ENCODE peak calls at places on chromosomes 5 and 9, in four cellular contexts. U, Z, C and K are unnamed samples.

GRCh38 chr5:76256116-76256889 is 146.8 kb upstream of the IQGAP2 start:
- DNase-seq in U (peak; percentile 73), Z (peak; percentile 62), C (no peak), K (no peak)

GRCh38 chr9:133788045-133788818 is 50.1 kb upstream of the SARDH start:
- DNase-seq in U (no peak), Z (no peak), C (peak; percentile 67), K (peak; percentile 44)

GRCh38 chr5:117833666-117834065 is 1154.7 kb downstream of the DTWD2 start:
- DNase-seq in U (no peak), Z (no peak), C (no peak), K (no peak)

GRCh38 chr5:102048940-102049339 is 247.1 kb downstream of the SLCO4C1 start:
- DNase-seq in U (no peak), Z (no peak), C (no peak), K (no peak)

GRCh38 chr9:75615284-75615683 is 275.2 kb upstream of the PCSK5 start:
- DNase-seq in U (no peak), Z (peak; percentile 1), C (no peak), K (no peak)

GRCh38 chr5:14669975-14670374 is 5.5 kb downstream of the OTULIN start:
- DNase-seq in U (no peak), Z (peak; percentile 88), C (no peak), K (no peak)

GRCh38 chr5:52837591-52838001 is 49.9 kb downstream of the ITGA1 start:
- DNase-seq in U (no peak), Z (no peak), C (no peak), K (no peak)

GRCh38 chr5:103425686-103426454 is 136.7 kb downstream of the NUDT12 start:
- DNase-seq in U (no peak), Z (no peak), C (no peak), K (no peak)

GRCh38 chr9:38235244-38235643 is 157.3 kb upstream of the ALDH1B1 start:
- DNase-seq in U (no peak), Z (no peak), C (peak; percentile 23), K (no peak)

GRCh38 chr5:132060501-132061161 is at the start of gene IL3:
- DNase-seq in U (peak; percentile 5), Z (no peak), C (no peak), K (no peak)

GRCh38 chr9:69798737-69799136 is 21.9 kb upstream of the CFAP95 start:
- DNase-seq in U (no peak), Z (peak; percentile 55), C (no peak), K (no peak)

GRCh38 chr5:144028644-144029043 is 141.8 kb downstream of the YIPF5 start:
- DNase-seq in U (no peak), Z (peak; percentile 6), C (no peak), K (no peak)

GRCh38 chr9:21835111-21835510 is 32.7 kb downstream of the MTAP start:
- DNase-seq in U (no peak), Z (no peak), C (no peak), K (no peak)

GRCh38 chr5:172042183-172042582 is 35.7 kb upstream of the FBXW11 start:
- DNase-seq in U (no peak), Z (no peak), C (peak; percentile 38), K (no peak)

GRCh38 chr5:6715758-6716633 is 2.8 kb downstream of the TENT4A start:
- DNase-seq in U (no peak), Z (no peak), C (no peak), K (no peak)

GRCh38 chr9:121328876-121329681 is 41.0 kb downstream of the STOM start:
- DNase-seq in U (no peak), Z (no peak), C (peak; percentile 35), K (no peak)

GRCh38 chr5:91464886-91465646 is 81.9 kb upstream of the ARRDC3 start:
- DNase-seq in U (no peak), Z (no peak), C (no peak), K (no peak)

GRCh38 chr5:138315751-138316278 is 15.8 kb downstream of the CDC25C start:
- DNase-seq in U (no peak), Z (no peak), C (peak; percentile 53), K (no peak)

GRCh38 chr9:116163293-116164055 is 9.9 kb downstream of the PAPPA start:
- DNase-seq in U (no peak), Z (no peak), C (no peak), K (peak; percentile 41)
- TF ChIP-seq CTCF in U (no peak), Z (peak; percentile 52), C (no peak), K (peak; percentile 49)

DNA sequence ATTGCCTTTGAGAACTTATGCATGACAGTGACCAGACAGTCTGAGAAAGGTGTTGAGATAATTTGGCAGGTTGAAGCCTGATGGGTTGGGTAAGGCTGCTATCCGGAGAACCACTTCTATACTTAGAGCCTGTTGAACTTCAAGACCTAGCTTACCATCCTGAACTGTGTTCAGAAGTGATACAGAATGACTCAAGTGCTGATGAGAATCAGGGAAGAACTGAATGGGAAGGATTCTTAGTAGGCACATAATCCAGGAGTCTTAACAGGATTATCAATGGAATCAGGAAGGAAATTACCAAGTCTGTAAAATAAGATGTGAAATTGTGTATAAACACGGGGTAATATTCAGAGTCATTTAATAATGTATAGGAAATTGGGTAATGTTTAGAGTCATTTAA is 9.0 kb upstream of the PAPPA start:
- DNase-seq in U (no peak), Z (peak; percentile 57), C (no peak), K (no peak)
- H3K27ac ChIP-seq in U (no peak overlapping the region), Z (peak overlapping the region; percentile 40), C (no peak overlapping the region), K (no peak overlapping the region)

DNA sequence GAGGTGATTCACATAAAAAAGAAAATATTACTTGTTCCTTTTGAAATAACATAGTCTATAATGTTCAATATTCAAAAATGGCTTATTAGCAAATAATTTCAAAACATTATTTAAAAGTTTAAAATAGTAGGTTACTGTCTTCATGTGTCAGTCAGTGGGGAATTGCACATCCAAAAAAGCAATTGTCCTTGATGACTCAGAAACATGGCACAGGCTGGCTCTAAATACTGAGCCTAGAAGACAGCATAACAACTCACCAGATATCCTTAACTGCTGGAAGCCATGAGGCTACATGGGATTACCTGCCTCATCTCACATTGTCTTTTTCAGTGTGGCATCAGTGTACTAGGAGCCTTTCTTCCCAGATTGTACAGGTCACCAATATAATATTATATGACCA is 439.5 kb upstream of the RGMB start:
- DNase-seq in U (no peak), Z (no peak), C (no peak), K (no peak)
- H3K4me3 ChIP-seq in U (no peak overlapping the region), Z (no peak overlapping the region), C (no peak overlapping the region), K (no peak overlapping the region)

GRCh38 chr9:7347556-7347955 is 452.0 kb downstream of the DMAC1 start:
- DNase-seq in U (no peak), Z (no peak), C (no peak), K (no peak)
- TF ChIP-seq CTCF in U (no peak), Z (no peak), C (no peak), K (no peak)

DNA sequence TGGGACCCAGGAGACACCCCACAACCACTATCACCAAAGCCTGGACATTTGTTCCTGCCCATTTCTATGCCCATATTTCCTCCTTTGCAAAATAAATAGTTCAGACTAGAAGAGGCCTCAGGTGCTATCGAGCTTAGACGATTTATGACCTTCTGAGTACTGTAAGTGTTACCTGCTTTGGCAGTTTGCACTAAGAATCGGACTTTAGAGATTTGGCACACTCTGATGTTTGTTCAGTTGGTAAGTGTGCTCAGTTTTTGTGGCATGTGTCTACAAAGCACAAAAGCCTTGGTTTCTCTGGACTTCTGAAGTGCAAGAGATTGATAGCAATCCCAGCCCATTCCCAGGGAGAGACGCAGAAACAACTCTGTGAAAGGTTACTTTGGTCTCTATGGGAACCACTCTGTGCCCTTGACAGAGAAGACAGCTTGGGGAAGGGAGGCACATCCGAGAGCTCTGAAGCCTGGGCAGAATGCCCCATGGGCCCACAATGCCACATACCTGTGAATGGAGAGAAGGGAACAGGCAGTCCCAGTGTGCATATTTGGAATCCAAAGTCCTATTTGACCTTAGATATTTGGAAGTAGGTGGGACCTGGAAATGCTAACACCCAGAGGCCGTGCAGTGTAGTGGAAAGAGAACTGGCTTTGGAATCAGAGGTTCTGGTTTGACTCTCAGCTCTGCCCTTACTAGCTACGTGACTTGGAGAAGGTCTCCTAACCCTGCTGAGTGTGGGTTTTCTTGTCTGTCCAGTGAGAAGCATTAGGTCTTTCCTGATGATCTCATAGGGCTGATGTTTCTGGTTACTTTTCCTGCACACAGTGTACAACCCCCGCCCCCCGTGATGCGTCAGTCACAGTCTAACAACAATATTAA is 194.3 kb upstream of the VLDLR start:
- DNase-seq in U (peak; percentile 34), Z (peak; percentile 28), C (no peak), K (no peak)
- H3K27ac ChIP-seq in U (no peak overlapping the region), Z (no peak overlapping the region), C (no peak overlapping the region), K (no peak overlapping the region)

GRCh38 chr5:146731909-146732659 is 146.5 kb downstream of the PPP2R2B start:
- DNase-seq in U (no peak), Z (peak; percentile 85), C (no peak), K (no peak)

GRCh38 chr5:146732966-146733365 is 145.6 kb downstream of the PPP2R2B start:
- DNase-seq in U (no peak), Z (no peak), C (no peak), K (no peak)
- H3K4me3 ChIP-seq in U (no peak overlapping the region), Z (no peak overlapping the region), C (no peak overlapping the region), K (no peak overlapping the region)

GRCh38 chr9:104608336-104608735 is 2.9 kb upstream of the OR13C2 start:
- DNase-seq in U (no peak), Z (no peak), C (no peak), K (no peak)
- TF ChIP-seq CTCF in U (no peak), Z (peak; percentile 23), C (no peak), K (no peak)

GRCh38 chr5:126878624-126879023 is 101.7 kb downstream of the LMNB1 start:
- DNase-seq in U (no peak), Z (no peak), C (no peak), K (no peak)

GRCh38 chr5:126875303-126875785 is 98.4 kb downstream of the LMNB1 start:
- DNase-seq in U (no peak), Z (no peak), C (no peak), K (no peak)

GRCh38 chr5:126877011-126877410 is 100.1 kb downstream of the LMNB1 start:
- DNase-seq in U (no peak), Z (no peak), C (no peak), K (no peak)

GRCh38 chr5:126878085-126878484 is 101.1 kb downstream of the LMNB1 start:
- DNase-seq in U (no peak), Z (no peak), C (peak; percentile 76), K (no peak)

DNA sequence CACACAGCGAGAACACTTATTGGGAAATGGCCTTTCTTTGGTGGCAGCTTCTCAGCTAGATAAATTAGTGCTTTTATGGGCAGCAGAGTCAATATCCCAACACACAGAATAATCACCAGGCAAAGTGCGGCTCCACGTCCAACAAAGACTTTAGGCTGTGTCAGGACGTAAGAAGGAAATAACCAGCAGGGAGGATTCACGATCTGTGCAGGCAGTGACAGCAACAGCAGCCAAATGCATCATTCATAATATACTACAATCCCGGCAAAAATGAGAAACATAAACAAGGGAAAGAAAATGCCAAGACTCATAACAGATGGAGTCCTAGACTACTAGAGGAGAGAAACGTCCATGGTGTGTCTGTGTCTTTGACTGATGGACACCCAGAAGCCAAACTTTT is 100.6 kb downstream of the LMNB1 start:
- DNase-seq in U (no peak), Z (no peak), C (no peak), K (no peak)
- H3K27ac ChIP-seq in U (no peak overlapping the region), Z (no peak overlapping the region), C (no peak overlapping the region), K (no peak overlapping the region)

GRCh38 chr5:73640861-73641320 is 14.9 kb downstream of the ARHGEF28 start:
- DNase-seq in U (no peak), Z (no peak), C (no peak), K (no peak)
- H3K4me3 ChIP-seq in U (no peak overlapping the region), Z (no peak overlapping the region), C (no peak overlapping the region), K (no peak overlapping the region)

GRCh38 chr9:122379340-122379739 is 8.5 kb downstream of the PTGS1 start:
- DNase-seq in U (no peak), Z (no peak), C (no peak), K (no peak)
- TF ChIP-seq CTCF in U (no peak), Z (peak; percentile 65), C (no peak), K (peak; percentile 19)